ENCODE peak calls at places on chromosomes 11 and 22, in nine cellular contexts. F is sigmoid colon, V is brain microvascular endothelial cell, Z is heart right ventricle, Y is body of pancreas, B is psoas muscle, G is IMR-90, D is thyroid gland, C is spleen. Q is an unnamed sample.

GRCh38 chr22:24813861-24814770 is 8.1 kb downstream of the SGSM1 start:
- DNase-seq in F (no peak), V (no peak), Z (no peak), Y (no peak), B (no peak), G (no peak), D (no peak), C (no peak), Q (no peak)

GRCh38 chr11:125228425-125228824 is 63.9 kb downstream of the PKNOX2 start:
- DNase-seq in F (no peak), V (no peak), Z (no peak), Y (no peak), B (no peak), G (no peak), D (no peak), C (no peak), Q (no peak)

GRCh38 chr11:72867970-72868369 is 53.8 kb downstream of the ATG16L2 start:
- DNase-seq in F (no peak), V (no peak), Z (no peak), Y (no peak), B (no peak), G (no peak), D (no peak), C (no peak), Q (no peak)

GRCh38 chr11:123491241-123491640 is 61.2 kb downstream of the GRAMD1B start:
- DNase-seq in F (no peak), V (no peak), Z (no peak), Y (no peak), B (no peak), G (no peak), D (no peak), C (no peak), Q (no peak)

GRCh38 chr11:76910620-76911414 is 50.1 kb downstream of the ACER3 start:
- DNase-seq in F (peak; percentile 65), V (no peak), Z (peak; percentile 10), Y (peak; percentile 15), B (peak; percentile 50), G (no peak), D (no peak), C (no peak), Q (no peak)

GRCh38 chr22:48240935-48241230 is 1478.4 kb downstream of the TBC1D22A start:
- DNase-seq in F (no peak), V (no peak), Z (no peak), Y (no peak), B (no peak), G (no peak), D (no peak), C (peak; percentile 30), Q (no peak)

GRCh38 chr11:58616594-58616993 is 5.9 kb upstream of the CNTF start:
- DNase-seq in F (peak; percentile 73), V (peak; percentile 87), Z (peak; percentile 30), Y (peak; percentile 72), B (peak; percentile 75), G (peak; percentile 95), D (no peak), C (no peak), Q (peak; percentile 71)

GRCh38 chr11:48150213-48150612 is 66.4 kb upstream of the OR4B1 start:
- DNase-seq in F (no peak), V (peak; percentile 22), Z (no peak), Y (no peak), B (no peak), G (peak; percentile 63), D (no peak), C (no peak), Q (no peak)

GRCh38 chr22:50201191-50202129 is 649 bp downstream of the SELENOO start:
- DNase-seq in F (no peak), V (no peak), Z (no peak), Y (peak; percentile 64), B (no peak), G (no peak), D (peak; percentile 42), C (peak; percentile 87), Q (no peak)

GRCh38 chr11:132844956-132845355 is 687.3 kb downstream of the OPCML start:
- DNase-seq in F (no peak), V (peak; percentile 91), Z (no peak), Y (no peak), B (no peak), G (peak; percentile 96), D (no peak), C (no peak), Q (peak; percentile 86)

GRCh38 chr11:119315139-119316016 is 1.6 kb downstream of the MCAM start:
- DNase-seq in F (peak; percentile 79), V (no peak), Z (peak; percentile 32), Y (peak; percentile 63), B (no peak), G (no peak), D (peak; percentile 30), C (peak; percentile 87), Q (no peak)

GRCh38 chr11:60937811-60938210 is 13.6 kb downstream of the TMEM132A start:
- DNase-seq in F (no peak), V (no peak), Z (no peak), Y (no peak), B (no peak), G (no peak), D (no peak), C (peak; percentile 70), Q (no peak)

GRCh38 chr22:28051787-28052356 is 132.8 kb upstream of the PITPNB start:
- DNase-seq in F (peak; percentile 84), V (peak; percentile 59), Z (peak; percentile 81), Y (peak; percentile 71), B (peak; percentile 88), G (peak; percentile 61), D (peak; percentile 69), C (no peak), Q (no peak)

GRCh38 chr11:68959465-68960298 is 21.1 kb downstream of the MRGPRD start:
- DNase-seq in F (no peak), V (no peak), Z (no peak), Y (no peak), B (peak; percentile 33), G (no peak), D (no peak), C (peak; percentile 64), Q (no peak)

GRCh38 chr11:77515063-77515462 is 41.2 kb upstream of the PAK1 start:
- DNase-seq in F (no peak), V (no peak), Z (no peak), Y (no peak), B (no peak), G (no peak), D (no peak), C (no peak), Q (no peak)

GRCh38 chr22:49100764-49101163 is 726.9 kb downstream of the BRD1 start:
- DNase-seq in F (no peak), V (no peak), Z (no peak), Y (no peak), B (no peak), G (no peak), D (no peak), C (peak; percentile 47), Q (no peak)

GRCh38 chr11:89463381-89463780 is 27.8 kb downstream of the NOX4 start:
- DNase-seq in F (no peak), V (no peak), Z (no peak), Y (no peak), B (no peak), G (no peak), D (no peak), C (no peak), Q (no peak)

GRCh38 chr11:96257972-96258951 is 84.7 kb downstream of the MAML2 start:
- DNase-seq in F (no peak), V (no peak), Z (no peak), Y (peak; percentile 11), B (no peak), G (peak; percentile 58), D (no peak), C (no peak), Q (no peak)

GRCh38 chr11:19711911-19712280 is 741 bp upstream of the NAV2 start:
- DNase-seq in F (no peak), V (no peak), Z (no peak), Y (no peak), B (no peak), G (no peak), D (peak; percentile 62), C (no peak), Q (no peak)

GRCh38 chr11:117817213-117818035 is 7.1 kb downstream of the FXYD2 start:
- DNase-seq in F (peak; percentile 91), V (peak; percentile 83), Z (peak; percentile 82), Y (peak; percentile 83), B (peak; percentile 88), G (peak; percentile 65), D (peak; percentile 87), C (peak; percentile 94), Q (peak; percentile 4)

GRCh38 chr11:94583213-94583884 is 16.2 kb downstream of the PIWIL4 start:
- DNase-seq in F (no peak), V (no peak), Z (no peak), Y (no peak), B (no peak), G (no peak), D (no peak), C (no peak), Q (no peak)
- H3K4me3 ChIP-seq in F (no peak overlapping the region), V (no peak overlapping the region), Z (no peak overlapping the region), Y (no peak overlapping the region), B (no peak overlapping the region), G (no peak overlapping the region), D (no peak overlapping the region), C (no peak overlapping the region), Q (no peak overlapping the region)

GRCh38 chr11:110762596-110762995 is 50.4 kb upstream of the ARHGAP20 start:
- DNase-seq in F (no peak), V (no peak), Z (no peak), Y (no peak), B (no peak), G (peak; percentile 49), D (no peak), C (no peak), Q (no peak)
- H3K27me3 ChIP-seq in F (no peaks in the 10 kb centered on the region), V (no peaks in the 10 kb centered on the region), Z (no peaks in the 10 kb centered on the region), Y (no peaks in the 10 kb centered on the region), B (no peaks in the 10 kb centered on the region), G (no peaks in the 10 kb centered on the region), D (no peaks in the 10 kb centered on the region), C (no peaks in the 10 kb centered on the region), Q (no peaks in the 10 kb centered on the region)

GRCh38 chr22:41535244-41535643 is 9.0 kb downstream of the POLR3H start:
- DNase-seq in F (no peak), V (no peak), Z (no peak), Y (no peak), B (no peak), G (no peak), D (no peak), C (no peak), Q (no peak)
- TF ChIP-seq CTCF in F (no peak), V (peak; percentile 60), Z (no peak), Y (no peak), B (no peak), G (peak; percentile 25), D (no peak), C (no peak), Q (peak; percentile 42)

DNA sequence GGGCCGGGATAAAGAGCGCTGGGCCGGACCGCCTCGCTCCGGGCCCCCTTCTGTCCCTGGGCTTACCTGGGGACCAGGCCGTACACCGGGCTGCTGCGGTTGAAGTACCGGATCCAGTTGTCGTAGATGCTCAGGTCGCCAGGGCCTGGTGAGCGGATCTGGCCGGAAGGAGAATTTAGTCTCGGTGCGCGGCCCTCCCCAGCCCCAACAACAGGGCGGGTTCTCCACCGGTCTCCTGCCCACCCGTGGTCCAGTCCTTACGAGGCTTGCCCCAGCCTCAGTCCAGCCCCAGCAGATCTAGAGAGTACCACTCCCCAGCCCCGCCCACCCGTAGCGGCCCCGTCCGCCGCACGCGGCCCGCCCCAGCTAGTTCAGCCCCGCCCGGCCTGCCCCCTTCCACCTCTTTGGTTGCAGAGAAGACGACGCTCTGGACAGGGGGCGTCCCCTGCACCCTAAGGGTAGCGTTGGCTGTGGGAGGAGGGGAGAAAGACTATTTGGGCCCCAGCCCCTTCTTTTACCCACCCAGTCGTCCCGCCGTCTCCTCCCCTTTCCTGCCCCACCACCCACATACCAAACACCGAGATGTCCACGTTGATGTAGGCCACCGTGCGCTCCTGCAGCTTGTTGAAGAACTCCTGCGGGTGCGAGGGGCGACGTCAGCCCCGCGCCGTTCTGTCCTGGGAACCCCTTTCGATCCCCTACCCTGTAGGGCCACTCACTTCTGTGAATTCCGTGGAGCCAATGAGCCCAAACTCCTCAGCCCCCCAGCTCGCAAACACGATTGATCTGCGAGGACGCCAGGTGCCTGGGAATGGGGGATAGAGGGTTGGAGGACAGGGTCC is 6.8 kb downstream of the SAC3D1 start:
- DNase-seq in F (peak; percentile 75), V (no peak), Z (peak; percentile 60), Y (no peak), B (peak; percentile 62), G (no peak), D (no peak), C (peak; percentile 85), Q (no peak)
- H3K4me3 ChIP-seq in F (peak overlapping the region; percentile 46), V (peak overlapping the region; percentile 55), Z (peak overlapping the region; percentile 64), Y (no peak overlapping the region), B (peak overlapping the region; percentile 59), G (peak overlapping the region; percentile 22), D (no peak overlapping the region), C (peak overlapping the region; percentile 49), Q (peak overlapping the region; percentile 41)

Q was measured in BJ.